ENCODE peak calls at places on chromosomes 2 and 18, in six cellular contexts. One of them, this sample, is unnamed.

GRCh38 chr2:196239622-196240587 is 68.5 kb upstream of the STK17B start:
- DNase-seq in CD4-positive, CD25-positive, alpha-beta regulatory T cell: peak; percentile 64
- DNase-seq in left ventricle myocardium inferior: peak; percentile 52
- DNase-seq in mucosa of descending colon: peak; percentile 87
- DNase-seq in lung: peak; percentile 77
- DNase-seq in cardiac muscle cell: peak; percentile 79
- DNase-seq in this sample: peak; percentile 68

GRCh38 chr2:129984426-129984825 is 5.0 kb downstream of the RAB6C start:
- DNase-seq in CD4-positive, CD25-positive, alpha-beta regulatory T cell: no peak
- DNase-seq in cardiac muscle cell: no peak
- DNase-seq in mucosa of descending colon: no peak
- DNase-seq in left ventricle myocardium inferior: no peak
- DNase-seq in lung: no peak
- DNase-seq in this sample: no peak

GRCh38 chr2:66930499-66931165 is 466.5 kb upstream of the ETAA1 start:
- DNase-seq in mucosa of descending colon: no peak
- DNase-seq in lung: no peak
- DNase-seq in left ventricle myocardium inferior: no peak
- DNase-seq in CD4-positive, CD25-positive, alpha-beta regulatory T cell: no peak
- DNase-seq in cardiac muscle cell: no peak
- DNase-seq in this sample: no peak

GRCh38 chr2:114442545-114442944 is at the start of gene DPP10:
- DNase-seq in left ventricle myocardium inferior: no peak
- DNase-seq in mucosa of descending colon: no peak
- DNase-seq in lung: no peak
- DNase-seq in cardiac muscle cell: peak; percentile 12
- DNase-seq in CD4-positive, CD25-positive, alpha-beta regulatory T cell: no peak
- DNase-seq in this sample: no peak

GRCh38 chr2:106089611-106090010 is 104.5 kb downstream of the UXS1 start:
- DNase-seq in left ventricle myocardium inferior: no peak
- DNase-seq in CD4-positive, CD25-positive, alpha-beta regulatory T cell: no peak
- DNase-seq in lung: peak; percentile 17
- DNase-seq in cardiac muscle cell: no peak
- DNase-seq in mucosa of descending colon: no peak
- DNase-seq in this sample: no peak

GRCh38 chr2:119748135-119748534 is 11.6 kb upstream of the PTPN4 start:
- DNase-seq in cardiac muscle cell: peak; percentile 34
- DNase-seq in left ventricle myocardium inferior: no peak
- DNase-seq in CD4-positive, CD25-positive, alpha-beta regulatory T cell: no peak
- DNase-seq in mucosa of descending colon: no peak
- DNase-seq in lung: no peak
- DNase-seq in this sample: no peak

GRCh38 chr2:121408641-121409040 is 122.0 kb upstream of the RNU4ATAC start:
- DNase-seq in lung: no peak
- DNase-seq in cardiac muscle cell: no peak
- DNase-seq in CD4-positive, CD25-positive, alpha-beta regulatory T cell: no peak
- DNase-seq in left ventricle myocardium inferior: no peak
- DNase-seq in mucosa of descending colon: no peak
- DNase-seq in this sample: no peak

GRCh38 chr2:126906781-126907180 is 8.1 kb downstream of the TEX51 start:
- DNase-seq in cardiac muscle cell: no peak
- DNase-seq in mucosa of descending colon: no peak
- DNase-seq in left ventricle myocardium inferior: no peak
- DNase-seq in lung: no peak
- DNase-seq in CD4-positive, CD25-positive, alpha-beta regulatory T cell: no peak
- DNase-seq in this sample: no peak

GRCh38 chr2:150370600-150370999 is 116.9 kb downstream of the RND3 start:
- DNase-seq in left ventricle myocardium inferior: no peak
- DNase-seq in mucosa of descending colon: no peak
- DNase-seq in CD4-positive, CD25-positive, alpha-beta regulatory T cell: no peak
- DNase-seq in lung: no peak
- DNase-seq in cardiac muscle cell: no peak
- DNase-seq in this sample: no peak

GRCh38 chr2:128413014-128413717 is 94.5 kb upstream of the HS6ST1 start:
- DNase-seq in CD4-positive, CD25-positive, alpha-beta regulatory T cell: no peak
- DNase-seq in cardiac muscle cell: no peak
- DNase-seq in left ventricle myocardium inferior: no peak
- DNase-seq in mucosa of descending colon: no peak
- DNase-seq in lung: peak; percentile 15
- DNase-seq in this sample: no peak

GRCh38 chr2:99881901-99882591 is 260.3 kb downstream of the AFF3 start:
- DNase-seq in left ventricle myocardium inferior: no peak
- DNase-seq in lung: no peak
- DNase-seq in cardiac muscle cell: peak; percentile 71
- DNase-seq in CD4-positive, CD25-positive, alpha-beta regulatory T cell: no peak
- DNase-seq in mucosa of descending colon: no peak
- DNase-seq in this sample: no peak

GRCh38 chr2:134431837-134432437 is 178.1 kb downstream of the MGAT5 start:
- DNase-seq in lung: no peak
- DNase-seq in left ventricle myocardium inferior: no peak
- DNase-seq in cardiac muscle cell: no peak
- DNase-seq in mucosa of descending colon: no peak
- DNase-seq in CD4-positive, CD25-positive, alpha-beta regulatory T cell: no peak
- DNase-seq in this sample: no peak

GRCh38 chr18:75247041-75247551 is 36.5 kb downstream of the TSHZ1 start:
- DNase-seq in lung: no peak
- DNase-seq in mucosa of descending colon: no peak
- DNase-seq in CD4-positive, CD25-positive, alpha-beta regulatory T cell: no peak
- DNase-seq in left ventricle myocardium inferior: no peak
- DNase-seq in cardiac muscle cell: peak; percentile 73
- DNase-seq in this sample: no peak

GRCh38 chr2:16273111-16273510 is 332.8 kb downstream of the MYCN start:
- DNase-seq in cardiac muscle cell: no peak
- DNase-seq in mucosa of descending colon: no peak
- DNase-seq in left ventricle myocardium inferior: no peak
- DNase-seq in CD4-positive, CD25-positive, alpha-beta regulatory T cell: no peak
- DNase-seq in lung: no peak
- DNase-seq in this sample: no peak
- H3K4me1 ChIP-seq in cardiac muscle cell: peaks cover 7% of the 10 kb centered on the region
- H3K4me1 ChIP-seq in mucosa of descending colon: no peaks in the 10 kb centered on the region
- H3K4me1 ChIP-seq in left ventricle myocardium inferior: no peaks in the 10 kb centered on the region
- H3K4me1 ChIP-seq in CD4-positive, CD25-positive, alpha-beta regulatory T cell: no peaks in the 10 kb centered on the region
- H3K4me1 ChIP-seq in lung: no peaks in the 10 kb centered on the region
- H3K4me1 ChIP-seq in this sample: no peaks in the 10 kb centered on the region

DNA sequence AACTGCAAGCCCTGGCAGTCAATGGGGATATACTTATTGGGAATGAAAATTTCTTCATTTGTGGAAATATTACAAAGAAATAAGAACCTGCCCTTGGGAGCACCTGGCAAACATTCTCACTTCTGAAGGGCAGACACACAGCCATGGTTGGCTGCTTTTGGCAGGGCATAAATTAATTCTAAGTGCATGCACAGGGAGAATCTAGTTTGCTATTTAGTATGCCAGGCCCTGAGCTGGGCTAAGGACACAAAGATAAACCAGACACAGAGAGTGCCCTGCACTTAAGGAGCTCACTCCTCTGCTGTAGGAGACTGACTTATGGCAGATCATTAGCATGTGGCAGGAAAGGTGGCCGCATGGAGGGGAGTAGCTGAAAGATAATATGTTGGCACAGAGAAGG is 366.9 kb downstream of the LPIN1 start:
- DNase-seq in lung: no peak
- DNase-seq in CD4-positive, CD25-positive, alpha-beta regulatory T cell: no peak
- DNase-seq in mucosa of descending colon: no peak
- DNase-seq in left ventricle myocardium inferior: no peak
- DNase-seq in cardiac muscle cell: no peak
- DNase-seq in this sample: no peak
- H3K4me1 ChIP-seq in lung: no peaks in the 10 kb centered on the region
- H3K4me1 ChIP-seq in CD4-positive, CD25-positive, alpha-beta regulatory T cell: peaks cover 16% of the 10 kb centered on the region
- H3K4me1 ChIP-seq in mucosa of descending colon: no peaks in the 10 kb centered on the region
- H3K4me1 ChIP-seq in left ventricle myocardium inferior: peaks cover 1% of the 10 kb centered on the region
- H3K4me1 ChIP-seq in cardiac muscle cell: no peaks in the 10 kb centered on the region
- H3K4me1 ChIP-seq in this sample: no peaks in the 10 kb centered on the region

GRCh38 chr2:217903859-217904613 is 98.8 kb downstream of the TNS1 start:
- DNase-seq in cardiac muscle cell: peak; percentile 89
- DNase-seq in lung: peak; percentile 64
- DNase-seq in mucosa of descending colon: no peak
- DNase-seq in left ventricle myocardium inferior: peak; percentile 88
- DNase-seq in CD4-positive, CD25-positive, alpha-beta regulatory T cell: no peak
- DNase-seq in this sample: peak; percentile 96

GRCh38 chr2:217904614-217904965 is 98.2 kb downstream of the TNS1 start:
- DNase-seq in left ventricle myocardium inferior: no peak
- DNase-seq in cardiac muscle cell: no peak
- DNase-seq in lung: no peak
- DNase-seq in mucosa of descending colon: no peak
- DNase-seq in CD4-positive, CD25-positive, alpha-beta regulatory T cell: no peak
- DNase-seq in this sample: no peak

GRCh38 chr2:217906787-217907186 is 96.0 kb downstream of the TNS1 start:
- DNase-seq in left ventricle myocardium inferior: no peak
- DNase-seq in CD4-positive, CD25-positive, alpha-beta regulatory T cell: no peak
- DNase-seq in cardiac muscle cell: no peak
- DNase-seq in mucosa of descending colon: no peak
- DNase-seq in lung: peak; percentile 64
- DNase-seq in this sample: no peak

GRCh38 chr2:217905906-217906305 is 96.9 kb downstream of the TNS1 start:
- DNase-seq in CD4-positive, CD25-positive, alpha-beta regulatory T cell: no peak
- DNase-seq in lung: no peak
- DNase-seq in cardiac muscle cell: no peak
- DNase-seq in mucosa of descending colon: no peak
- DNase-seq in left ventricle myocardium inferior: no peak
- DNase-seq in this sample: no peak

GRCh38 chr2:217905395-217905794 is 97.4 kb downstream of the TNS1 start:
- DNase-seq in CD4-positive, CD25-positive, alpha-beta regulatory T cell: no peak
- DNase-seq in lung: no peak
- DNase-seq in mucosa of descending colon: no peak
- DNase-seq in cardiac muscle cell: no peak
- DNase-seq in left ventricle myocardium inferior: peak; percentile 79
- DNase-seq in this sample: no peak
- H3K4me1 ChIP-seq in CD4-positive, CD25-positive, alpha-beta regulatory T cell: no peaks in the 10 kb centered on the region
- H3K4me1 ChIP-seq in lung: peaks cover 48% of the 10 kb centered on the region
- H3K4me1 ChIP-seq in mucosa of descending colon: peaks cover 26% of the 10 kb centered on the region
- H3K4me1 ChIP-seq in cardiac muscle cell: peaks cover 31% of the 10 kb centered on the region
- H3K4me1 ChIP-seq in left ventricle myocardium inferior: peaks cover 100% of the 10 kb centered on the region
- H3K4me1 ChIP-seq in this sample: peaks cover 100% of the 10 kb centered on the region

GRCh38 chr2:37589298-37589697 is 82.1 kb downstream of the CDC42EP3 start:
- DNase-seq in CD4-positive, CD25-positive, alpha-beta regulatory T cell: no peak
- DNase-seq in mucosa of descending colon: no peak
- DNase-seq in cardiac muscle cell: no peak
- DNase-seq in lung: no peak
- DNase-seq in left ventricle myocardium inferior: no peak
- DNase-seq in this sample: no peak
- H3K4me1 ChIP-seq in CD4-positive, CD25-positive, alpha-beta regulatory T cell: peaks cover 46% of the 10 kb centered on the region
- H3K4me1 ChIP-seq in mucosa of descending colon: peaks cover 29% of the 10 kb centered on the region
- H3K4me1 ChIP-seq in cardiac muscle cell: no peaks in the 10 kb centered on the region
- H3K4me1 ChIP-seq in lung: peaks cover 13% of the 10 kb centered on the region
- H3K4me1 ChIP-seq in left ventricle myocardium inferior: peaks cover 56% of the 10 kb centered on the region
- H3K4me1 ChIP-seq in this sample: peaks cover 39% of the 10 kb centered on the region

DNA sequence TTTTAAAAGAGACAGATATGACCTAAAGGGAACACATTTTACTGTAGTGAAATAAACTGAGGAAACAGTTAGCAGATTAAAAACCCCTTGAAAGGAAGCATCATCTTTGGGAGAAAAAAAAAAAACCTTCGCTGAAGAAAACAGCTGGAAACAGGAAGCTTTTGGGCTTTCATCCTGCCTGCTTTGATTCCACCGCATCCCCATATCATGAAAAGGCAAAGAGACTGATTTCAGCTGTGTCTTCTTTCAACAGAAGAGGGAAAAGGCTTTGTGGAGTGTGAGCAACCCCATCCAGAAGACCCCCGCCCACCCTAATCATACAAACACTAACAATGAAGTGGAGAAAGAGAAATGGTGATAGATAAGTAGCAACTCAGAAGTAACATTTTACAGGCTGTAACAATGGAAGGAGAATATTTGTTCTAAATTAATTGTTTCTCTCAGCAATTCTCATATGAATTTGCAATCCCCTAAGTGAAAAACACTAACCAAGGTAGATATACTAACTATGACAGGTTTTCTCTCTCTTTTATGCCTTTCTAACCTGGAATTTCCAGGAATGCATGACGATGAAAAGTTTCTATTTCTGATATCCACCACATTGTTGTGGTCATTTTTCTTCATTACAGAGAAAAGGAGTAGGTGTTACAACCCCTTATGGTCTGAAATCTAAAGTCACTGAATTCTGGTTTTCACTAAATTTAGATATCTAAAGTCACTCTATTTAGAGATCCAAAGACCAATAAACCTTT is 86.2 kb downstream of the TCF4 start:
- DNase-seq in CD4-positive, CD25-positive, alpha-beta regulatory T cell: no peak
- DNase-seq in mucosa of descending colon: no peak
- DNase-seq in left ventricle myocardium inferior: no peak
- DNase-seq in lung: no peak
- DNase-seq in cardiac muscle cell: no peak
- DNase-seq in this sample: no peak
- H3K4me1 ChIP-seq in CD4-positive, CD25-positive, alpha-beta regulatory T cell: no peaks in the 10 kb centered on the region
- H3K4me1 ChIP-seq in mucosa of descending colon: no peaks in the 10 kb centered on the region
- H3K4me1 ChIP-seq in left ventricle myocardium inferior: peaks cover 50% of the 10 kb centered on the region
- H3K4me1 ChIP-seq in lung: peaks cover 2% of the 10 kb centered on the region
- H3K4me1 ChIP-seq in cardiac muscle cell: peaks cover 18% of the 10 kb centered on the region
- H3K4me1 ChIP-seq in this sample: no peaks in the 10 kb centered on the region

GRCh38 chr2:240232961-240233890 is 92.8 kb upstream of the OTOS start:
- DNase-seq in CD4-positive, CD25-positive, alpha-beta regulatory T cell: peak; percentile 44
- DNase-seq in cardiac muscle cell: peak; percentile 88
- DNase-seq in left ventricle myocardium inferior: peak; percentile 85
- DNase-seq in lung: peak; percentile 93
- DNase-seq in mucosa of descending colon: peak; percentile 83
- DNase-seq in this sample: peak; percentile 81
- H3K4me1 ChIP-seq in CD4-positive, CD25-positive, alpha-beta regulatory T cell: peaks cover 8% of the 10 kb centered on the region
- H3K4me1 ChIP-seq in cardiac muscle cell: no peaks in the 10 kb centered on the region
- H3K4me1 ChIP-seq in left ventricle myocardium inferior: peaks cover 52% of the 10 kb centered on the region
- H3K4me1 ChIP-seq in lung: peaks cover 3% of the 10 kb centered on the region
- H3K4me1 ChIP-seq in mucosa of descending colon: peaks cover 10% of the 10 kb centered on the region
- H3K4me1 ChIP-seq in this sample: no peaks in the 10 kb centered on the region

GRCh38 chr2:45839388-45840251 is 188.1 kb downstream of the PRKCE start:
- DNase-seq in left ventricle myocardium inferior: no peak
- DNase-seq in lung: no peak
- DNase-seq in cardiac muscle cell: peak; percentile 58
- DNase-seq in mucosa of descending colon: no peak
- DNase-seq in CD4-positive, CD25-positive, alpha-beta regulatory T cell: no peak
- DNase-seq in this sample: no peak

GRCh38 chr2:45843136-45843535 is 191.7 kb downstream of the PRKCE start:
- DNase-seq in mucosa of descending colon: no peak
- DNase-seq in CD4-positive, CD25-positive, alpha-beta regulatory T cell: no peak
- DNase-seq in cardiac muscle cell: no peak
- DNase-seq in left ventricle myocardium inferior: no peak
- DNase-seq in lung: no peak
- DNase-seq in this sample: no peak

GRCh38 chr2:45837812-45838341 is 186.4 kb downstream of the PRKCE start:
- DNase-seq in mucosa of descending colon: no peak
- DNase-seq in CD4-positive, CD25-positive, alpha-beta regulatory T cell: no peak
- DNase-seq in lung: no peak
- DNase-seq in left ventricle myocardium inferior: no peak
- DNase-seq in cardiac muscle cell: no peak
- DNase-seq in this sample: no peak

GRCh38 chr2:45841752-45842407 is 190.4 kb downstream of the PRKCE start:
- DNase-seq in cardiac muscle cell: no peak
- DNase-seq in CD4-positive, CD25-positive, alpha-beta regulatory T cell: no peak
- DNase-seq in lung: no peak
- DNase-seq in mucosa of descending colon: no peak
- DNase-seq in left ventricle myocardium inferior: no peak
- DNase-seq in this sample: no peak

GRCh38 chr2:45840481-45840880 is 189.0 kb downstream of the PRKCE start:
- DNase-seq in lung: no peak
- DNase-seq in mucosa of descending colon: no peak
- DNase-seq in cardiac muscle cell: no peak
- DNase-seq in CD4-positive, CD25-positive, alpha-beta regulatory T cell: no peak
- DNase-seq in left ventricle myocardium inferior: no peak
- DNase-seq in this sample: no peak
- H3K4me1 ChIP-seq in lung: peaks cover 9% of the 10 kb centered on the region
- H3K4me1 ChIP-seq in mucosa of descending colon: no peaks in the 10 kb centered on the region
- H3K4me1 ChIP-seq in cardiac muscle cell: peaks cover 14% of the 10 kb centered on the region
- H3K4me1 ChIP-seq in CD4-positive, CD25-positive, alpha-beta regulatory T cell: no peaks in the 10 kb centered on the region
- H3K4me1 ChIP-seq in left ventricle myocardium inferior: peaks cover 57% of the 10 kb centered on the region
- H3K4me1 ChIP-seq in this sample: peaks cover 47% of the 10 kb centered on the region